ENCODE peak calls at places on chromosomes 3 and 15, in four cellular contexts. N, Q, R and Y are unnamed samples.

GRCh38 chr3:141642215-141642614 is 95.9 kb upstream of the RNF7 start:
- DNase-seq in N (no peak), Q (no peak), R (no peak), Y (no peak)

GRCh38 chr3:49205154-49205788 is 33.9 kb downstream of the KLHDC8B start:
- DNase-seq in N (no peak), Q (no peak), R (no peak), Y (no peak)

GRCh38 chr3:66336358-66336766 is 115.6 kb downstream of the SLC25A26 start:
- DNase-seq in N (no peak), Q (no peak), R (no peak), Y (no peak)

GRCh38 chr15:40957041-40957555 is 3.8 kb downstream of the CHAC1 start:
- DNase-seq in N (no peak), Q (no peak), R (no peak), Y (no peak)

GRCh38 chr15:92097473-92098178 is 244.1 kb downstream of the SLCO3A1 start:
- DNase-seq in N (peak; percentile 18), Q (peak; percentile 64), R (no peak), Y (no peak)

GRCh38 chr15:52537459-52537858 is 8.8 kb upstream of the MYO5A start:
- DNase-seq in N (no peak), Q (no peak), R (no peak), Y (no peak)

GRCh38 chr15:74384566-74385441 is 17.4 kb upstream of the CYP11A1 start:
- DNase-seq in N (no peak), Q (no peak), R (no peak), Y (no peak)

GRCh38 chr3:59998040-59998439 is 948.2 kb upstream of the CFAP20DC start:
- DNase-seq in N (no peak), Q (no peak), R (no peak), Y (no peak)